ENCODE peak calls at places on chromosomes 4 and X, in eight cellular contexts. K is adipocyte, W is HCEC 1CT, R is tibial artery, Z is GM04504, P is BJ, B is astrocyte, N is immature natural killer cell. C is an unnamed sample.

GRCh38 chr4:156971623-156972369 is at the start of gene PDGFC:
- DNase-seq in K (peak; percentile 76), W (peak; percentile 66), R (peak; percentile 91), Z (no peak), P (no peak), B (peak; percentile 66), N (peak; percentile 14), C (no peak)

GRCh38 chrX:8743126-8743732 is 11.3 kb upstream of the ANOS1 start:
- DNase-seq in K (peak; percentile 30), W (no peak), R (no peak), Z (no peak), P (no peak), B (no peak), N (peak; percentile 47), C (peak; percentile 53)

GRCh38 chrX:39869846-39870601 is 227.7 kb downstream of the BCOR start:
- DNase-seq in K (no peak), W (peak; percentile 12), R (no peak), Z (no peak), P (no peak), B (peak; percentile 60), N (peak; percentile 79), C (peak; percentile 70)

GRCh38 chrX:137749282-137749681 is 183.4 kb downstream of the ZIC3 start:
- DNase-seq in K (no peak), W (no peak), R (no peak), Z (no peak), P (no peak), B (no peak), N (no peak), C (no peak)

GRCh38 chrX:100090931-100091330 is 319.1 kb downstream of the PCDH19 start:
- DNase-seq in K (no peak), W (no peak), R (no peak), Z (peak; percentile 44), P (peak; percentile 35), B (peak; percentile 48), N (no peak), C (no peak)

GRCh38 chrX:24760601-24761000 is 66.9 kb downstream of the POLA1 start:
- DNase-seq in K (peak; percentile 3), W (no peak), R (no peak), Z (peak; percentile 20), P (peak; percentile 35), B (peak; percentile 81), N (no peak), C (no peak)

GRCh38 chr4:95524722-95525121 is 24.1 kb downstream of the UNC5C start:
- DNase-seq in K (no peak), W (no peak), R (no peak), Z (no peak), P (no peak), B (no peak), N (no peak), C (no peak)

GRCh38 chrX:39813631-39814246 is 284.0 kb downstream of the BCOR start:
- DNase-seq in K (no peak), W (peak; percentile 57), R (peak; percentile 94), Z (peak; percentile 52), P (no peak), B (peak; percentile 75), N (no peak), C (no peak)

GRCh38 chrX:119790977-119791436 is 423 bp downstream of the RPL39 start:
- DNase-seq in K (peak; percentile 45), W (peak; percentile 55), R (peak; percentile 64), Z (peak; percentile 9), P (no peak), B (peak; percentile 10), N (no peak), C (peak; percentile 21)

GRCh38 chr4:7841071-7841470 is 98.6 kb downstream of the AFAP1 start:
- DNase-seq in K (no peak), W (no peak), R (no peak), Z (no peak), P (no peak), B (no peak), N (no peak), C (no peak)

GRCh38 chr4:15729910-15730533 is 27.2 kb downstream of the BST1 start:
- DNase-seq in K (peak; percentile 86), W (peak; percentile 24), R (no peak), Z (no peak), P (no peak), B (peak; percentile 20), N (peak; percentile 63), C (peak; percentile 40)

GRCh38 chrX:20263474-20263873 is 3.2 kb downstream of the RPS6KA3 start:
- DNase-seq in K (peak; percentile 25), W (peak; percentile 25), R (no peak), Z (no peak), P (no peak), B (peak; percentile 51), N (peak; percentile 61), C (peak; percentile 2)

GRCh38 chr4:95728145-95728544 is 111.7 kb upstream of the PDHA2 start:
- DNase-seq in K (peak; percentile 63), W (no peak), R (no peak), Z (no peak), P (no peak), B (peak; percentile 74), N (no peak), C (no peak)

GRCh38 chr4:47642985-47643745 is 158.1 kb downstream of the ATP10D start:
- DNase-seq in K (no peak), W (no peak), R (no peak), Z (peak; percentile 38), P (no peak), B (peak; percentile 92), N (no peak), C (no peak)

GRCh38 chrX:123425471-123425870 is 241.4 kb downstream of the GRIA3 start:
- DNase-seq in K (peak; percentile 55), W (no peak), R (no peak), Z (no peak), P (no peak), B (no peak), N (no peak), C (no peak)